ENCODE peak calls at places on chromosomes 11 and 22, in eight cellular contexts. One of them, this sample, is unnamed.
A peak's percentile ranks its signal among the peaks of the same experiment; 100 is the strongest.

GRCh38 chr22:23888615-23889401 is 5.4 kb upstream of the MIF start:
- DNase-seq in activated effector memory CD4-positive, alpha-beta T cell treated with anti-CD3 and anti-CD28 coated beads, Interleukin-2, amount 50 U/mL, for 16 hours: no peak
- DNase-seq in activated CD4-positive, alpha-beta T cell treated with anti-CD3 and anti-CD28 coated beads, Interleukin-2, amount 50 U/mL, for 48 hours: no peak
- DNase-seq in non-pigmented ciliary epithelial cell: no peak
- DNase-seq in type B pancreatic cell: no peak
- DNase-seq in Right ventricle myocardium superior: no peak
- DNase-seq in EL: peak; percentile 35
- DNase-seq in epithelial cell of esophagus: no peak
- DNase-seq in this sample: no peak

GRCh38 chr11:36308577-36308976 is 12.5 kb downstream of the PRR5L start:
- DNase-seq in EL: no peak
- DNase-seq in non-pigmented ciliary epithelial cell: no peak
- DNase-seq in activated CD4-positive, alpha-beta T cell treated with anti-CD3 and anti-CD28 coated beads, Interleukin-2, amount 50 U/mL, for 48 hours: no peak
- DNase-seq in activated effector memory CD4-positive, alpha-beta T cell treated with anti-CD3 and anti-CD28 coated beads, Interleukin-2, amount 50 U/mL, for 16 hours: no peak
- DNase-seq in epithelial cell of esophagus: no peak
- DNase-seq in type B pancreatic cell: no peak
- DNase-seq in Right ventricle myocardium superior: no peak
- DNase-seq in this sample: no peak

GRCh38 chr11:100860318-100860896 is 173.3 kb downstream of the ARHGAP42 start:
- DNase-seq in epithelial cell of esophagus: no peak
- DNase-seq in Right ventricle myocardium superior: no peak
- DNase-seq in activated effector memory CD4-positive, alpha-beta T cell treated with anti-CD3 and anti-CD28 coated beads, Interleukin-2, amount 50 U/mL, for 16 hours: no peak
- DNase-seq in activated CD4-positive, alpha-beta T cell treated with anti-CD3 and anti-CD28 coated beads, Interleukin-2, amount 50 U/mL, for 48 hours: no peak
- DNase-seq in non-pigmented ciliary epithelial cell: no peak
- DNase-seq in type B pancreatic cell: no peak
- DNase-seq in EL: no peak
- DNase-seq in this sample: no peak

GRCh38 chr11:61978703-61979661 is 11.5 kb upstream of the FTH1 start:
- DNase-seq in activated effector memory CD4-positive, alpha-beta T cell treated with anti-CD3 and anti-CD28 coated beads, Interleukin-2, amount 50 U/mL, for 16 hours: no peak
- DNase-seq in EL: no peak
- DNase-seq in epithelial cell of esophagus: peak; percentile 77
- DNase-seq in type B pancreatic cell: no peak
- DNase-seq in non-pigmented ciliary epithelial cell: no peak
- DNase-seq in Right ventricle myocardium superior: no peak
- DNase-seq in activated CD4-positive, alpha-beta T cell treated with anti-CD3 and anti-CD28 coated beads, Interleukin-2, amount 50 U/mL, for 48 hours: no peak
- DNase-seq in this sample: no peak

GRCh38 chr22:24423519-24424000 is 3.8 kb upstream of the ADORA2A start:
- DNase-seq in EL: peak; percentile 49
- DNase-seq in epithelial cell of esophagus: no peak
- DNase-seq in activated effector memory CD4-positive, alpha-beta T cell treated with anti-CD3 and anti-CD28 coated beads, Interleukin-2, amount 50 U/mL, for 16 hours: peak; percentile 90
- DNase-seq in type B pancreatic cell: peak; percentile 83
- DNase-seq in Right ventricle myocardium superior: peak; percentile 82
- DNase-seq in activated CD4-positive, alpha-beta T cell treated with anti-CD3 and anti-CD28 coated beads, Interleukin-2, amount 50 U/mL, for 48 hours: peak; percentile 76
- DNase-seq in non-pigmented ciliary epithelial cell: no peak
- DNase-seq in this sample: no peak

GRCh38 chr11:44708063-44708462 is 18.7 kb upstream of the TSPAN18 start:
- DNase-seq in EL: no peak
- DNase-seq in type B pancreatic cell: no peak
- DNase-seq in activated effector memory CD4-positive, alpha-beta T cell treated with anti-CD3 and anti-CD28 coated beads, Interleukin-2, amount 50 U/mL, for 16 hours: no peak
- DNase-seq in non-pigmented ciliary epithelial cell: no peak
- DNase-seq in activated CD4-positive, alpha-beta T cell treated with anti-CD3 and anti-CD28 coated beads, Interleukin-2, amount 50 U/mL, for 48 hours: no peak
- DNase-seq in epithelial cell of esophagus: no peak
- DNase-seq in Right ventricle myocardium superior: no peak
- DNase-seq in this sample: peak; percentile 85

GRCh38 chr11:108963118-108963517 is 298.2 kb downstream of the DDX10 start:
- DNase-seq in Right ventricle myocardium superior: no peak
- DNase-seq in EL: no peak
- DNase-seq in epithelial cell of esophagus: no peak
- DNase-seq in activated effector memory CD4-positive, alpha-beta T cell treated with anti-CD3 and anti-CD28 coated beads, Interleukin-2, amount 50 U/mL, for 16 hours: no peak
- DNase-seq in non-pigmented ciliary epithelial cell: no peak
- DNase-seq in type B pancreatic cell: no peak
- DNase-seq in activated CD4-positive, alpha-beta T cell treated with anti-CD3 and anti-CD28 coated beads, Interleukin-2, amount 50 U/mL, for 48 hours: no peak
- DNase-seq in this sample: no peak

GRCh38 chr11:12219732-12220131 is 109.3 kb downstream of the MICAL2 start:
- DNase-seq in EL: no peak
- DNase-seq in type B pancreatic cell: no peak
- DNase-seq in Right ventricle myocardium superior: no peak
- DNase-seq in activated effector memory CD4-positive, alpha-beta T cell treated with anti-CD3 and anti-CD28 coated beads, Interleukin-2, amount 50 U/mL, for 16 hours: no peak
- DNase-seq in activated CD4-positive, alpha-beta T cell treated with anti-CD3 and anti-CD28 coated beads, Interleukin-2, amount 50 U/mL, for 48 hours: no peak
- DNase-seq in epithelial cell of esophagus: no peak
- DNase-seq in non-pigmented ciliary epithelial cell: no peak
- DNase-seq in this sample: no peak

GRCh38 chr11:103826856-103827255 is 209.6 kb upstream of the DDI1 start:
- DNase-seq in activated CD4-positive, alpha-beta T cell treated with anti-CD3 and anti-CD28 coated beads, Interleukin-2, amount 50 U/mL, for 48 hours: no peak
- DNase-seq in EL: no peak
- DNase-seq in non-pigmented ciliary epithelial cell: no peak
- DNase-seq in Right ventricle myocardium superior: no peak
- DNase-seq in type B pancreatic cell: no peak
- DNase-seq in activated effector memory CD4-positive, alpha-beta T cell treated with anti-CD3 and anti-CD28 coated beads, Interleukin-2, amount 50 U/mL, for 16 hours: no peak
- DNase-seq in epithelial cell of esophagus: no peak
- DNase-seq in this sample: no peak

GRCh38 chr11:17408641-17409040 is 20.2 kb upstream of the KCNJ11 start:
- DNase-seq in Right ventricle myocardium superior: no peak
- DNase-seq in type B pancreatic cell: no peak
- DNase-seq in EL: no peak
- DNase-seq in non-pigmented ciliary epithelial cell: no peak
- DNase-seq in activated CD4-positive, alpha-beta T cell treated with anti-CD3 and anti-CD28 coated beads, Interleukin-2, amount 50 U/mL, for 48 hours: no peak
- DNase-seq in epithelial cell of esophagus: no peak
- DNase-seq in activated effector memory CD4-positive, alpha-beta T cell treated with anti-CD3 and anti-CD28 coated beads, Interleukin-2, amount 50 U/mL, for 16 hours: no peak
- DNase-seq in this sample: peak; percentile 45

GRCh38 chr22:41479671-41480396 is 10.9 kb downstream of the ACO2 start:
- DNase-seq in type B pancreatic cell: no peak
- DNase-seq in activated CD4-positive, alpha-beta T cell treated with anti-CD3 and anti-CD28 coated beads, Interleukin-2, amount 50 U/mL, for 48 hours: no peak
- DNase-seq in epithelial cell of esophagus: no peak
- DNase-seq in Right ventricle myocardium superior: no peak
- DNase-seq in activated effector memory CD4-positive, alpha-beta T cell treated with anti-CD3 and anti-CD28 coated beads, Interleukin-2, amount 50 U/mL, for 16 hours: no peak
- DNase-seq in non-pigmented ciliary epithelial cell: no peak
- DNase-seq in EL: peak; percentile 31
- DNase-seq in this sample: no peak

GRCh38 chr11:104094576-104094975 is 58.1 kb downstream of the DDI1 start:
- DNase-seq in epithelial cell of esophagus: no peak
- DNase-seq in Right ventricle myocardium superior: no peak
- DNase-seq in EL: no peak
- DNase-seq in non-pigmented ciliary epithelial cell: no peak
- DNase-seq in type B pancreatic cell: no peak
- DNase-seq in activated CD4-positive, alpha-beta T cell treated with anti-CD3 and anti-CD28 coated beads, Interleukin-2, amount 50 U/mL, for 48 hours: no peak
- DNase-seq in activated effector memory CD4-positive, alpha-beta T cell treated with anti-CD3 and anti-CD28 coated beads, Interleukin-2, amount 50 U/mL, for 16 hours: no peak
- DNase-seq in this sample: no peak

GRCh38 chr11:18791175-18792065 is at the start of gene PTPN5:
- DNase-seq in type B pancreatic cell: no peak
- DNase-seq in EL: no peak
- DNase-seq in epithelial cell of esophagus: peak; percentile 17
- DNase-seq in Right ventricle myocardium superior: no peak
- DNase-seq in non-pigmented ciliary epithelial cell: no peak
- DNase-seq in activated CD4-positive, alpha-beta T cell treated with anti-CD3 and anti-CD28 coated beads, Interleukin-2, amount 50 U/mL, for 48 hours: no peak
- DNase-seq in activated effector memory CD4-positive, alpha-beta T cell treated with anti-CD3 and anti-CD28 coated beads, Interleukin-2, amount 50 U/mL, for 16 hours: no peak
- DNase-seq in this sample: no peak

GRCh38 chr11:117185739-117186430 is 7.3 kb downstream of the SIDT2 start:
- DNase-seq in type B pancreatic cell: no peak
- DNase-seq in EL: no peak
- DNase-seq in activated CD4-positive, alpha-beta T cell treated with anti-CD3 and anti-CD28 coated beads, Interleukin-2, amount 50 U/mL, for 48 hours: no peak
- DNase-seq in activated effector memory CD4-positive, alpha-beta T cell treated with anti-CD3 and anti-CD28 coated beads, Interleukin-2, amount 50 U/mL, for 16 hours: peak; percentile 17
- DNase-seq in non-pigmented ciliary epithelial cell: no peak
- DNase-seq in Right ventricle myocardium superior: no peak
- DNase-seq in epithelial cell of esophagus: no peak
- DNase-seq in this sample: peak; percentile 30

GRCh38 chr11:57638005-57638760 is 11.5 kb downstream of the YPEL4 start:
- DNase-seq in epithelial cell of esophagus: peak; percentile 84
- DNase-seq in activated CD4-positive, alpha-beta T cell treated with anti-CD3 and anti-CD28 coated beads, Interleukin-2, amount 50 U/mL, for 48 hours: peak; percentile 40
- DNase-seq in non-pigmented ciliary epithelial cell: peak; percentile 41
- DNase-seq in type B pancreatic cell: peak; percentile 84
- DNase-seq in EL: peak; percentile 93
- DNase-seq in activated effector memory CD4-positive, alpha-beta T cell treated with anti-CD3 and anti-CD28 coated beads, Interleukin-2, amount 50 U/mL, for 16 hours: no peak
- DNase-seq in Right ventricle myocardium superior: peak; percentile 78
- DNase-seq in this sample: peak; percentile 91

GRCh38 chr11:63017306-63017974 is 1.8 kb upstream of the SLC22A8 start:
- DNase-seq in activated effector memory CD4-positive, alpha-beta T cell treated with anti-CD3 and anti-CD28 coated beads, Interleukin-2, amount 50 U/mL, for 16 hours: peak; percentile 3
- DNase-seq in type B pancreatic cell: no peak
- DNase-seq in Right ventricle myocardium superior: no peak
- DNase-seq in EL: peak; percentile 20
- DNase-seq in non-pigmented ciliary epithelial cell: no peak
- DNase-seq in epithelial cell of esophagus: no peak
- DNase-seq in activated CD4-positive, alpha-beta T cell treated with anti-CD3 and anti-CD28 coated beads, Interleukin-2, amount 50 U/mL, for 48 hours: no peak
- DNase-seq in this sample: no peak

GRCh38 chr11:43687120-43687791 is 6.7 kb downstream of the HSD17B12 start:
- DNase-seq in activated CD4-positive, alpha-beta T cell treated with anti-CD3 and anti-CD28 coated beads, Interleukin-2, amount 50 U/mL, for 48 hours: no peak
- DNase-seq in Right ventricle myocardium superior: peak; percentile 68
- DNase-seq in EL: peak; percentile 38
- DNase-seq in epithelial cell of esophagus: peak; percentile 80
- DNase-seq in type B pancreatic cell: no peak
- DNase-seq in non-pigmented ciliary epithelial cell: no peak
- DNase-seq in activated effector memory CD4-positive, alpha-beta T cell treated with anti-CD3 and anti-CD28 coated beads, Interleukin-2, amount 50 U/mL, for 16 hours: no peak
- DNase-seq in this sample: peak; percentile 62

GRCh38 chr11:103619480-103619879 is 417.0 kb upstream of the DDI1 start:
- DNase-seq in epithelial cell of esophagus: peak; percentile 36
- DNase-seq in non-pigmented ciliary epithelial cell: no peak
- DNase-seq in EL: no peak
- DNase-seq in type B pancreatic cell: no peak
- DNase-seq in activated CD4-positive, alpha-beta T cell treated with anti-CD3 and anti-CD28 coated beads, Interleukin-2, amount 50 U/mL, for 48 hours: no peak
- DNase-seq in activated effector memory CD4-positive, alpha-beta T cell treated with anti-CD3 and anti-CD28 coated beads, Interleukin-2, amount 50 U/mL, for 16 hours: no peak
- DNase-seq in Right ventricle myocardium superior: no peak
- DNase-seq in this sample: no peak

GRCh38 chr11:71238941-71239340 is 13.4 kb downstream of the SHANK2 start:
- DNase-seq in epithelial cell of esophagus: no peak
- DNase-seq in activated CD4-positive, alpha-beta T cell treated with anti-CD3 and anti-CD28 coated beads, Interleukin-2, amount 50 U/mL, for 48 hours: no peak
- DNase-seq in type B pancreatic cell: no peak
- DNase-seq in non-pigmented ciliary epithelial cell: no peak
- DNase-seq in activated effector memory CD4-positive, alpha-beta T cell treated with anti-CD3 and anti-CD28 coated beads, Interleukin-2, amount 50 U/mL, for 16 hours: no peak
- DNase-seq in EL: no peak
- DNase-seq in Right ventricle myocardium superior: no peak
- DNase-seq in this sample: no peak

GRCh38 chr22:30277547-30278344 is 11.1 kb upstream of the OSM start:
- DNase-seq in activated CD4-positive, alpha-beta T cell treated with anti-CD3 and anti-CD28 coated beads, Interleukin-2, amount 50 U/mL, for 48 hours: no peak
- DNase-seq in EL: peak; percentile 85
- DNase-seq in type B pancreatic cell: no peak
- DNase-seq in non-pigmented ciliary epithelial cell: no peak
- DNase-seq in activated effector memory CD4-positive, alpha-beta T cell treated with anti-CD3 and anti-CD28 coated beads, Interleukin-2, amount 50 U/mL, for 16 hours: no peak
- DNase-seq in epithelial cell of esophagus: peak; percentile 81
- DNase-seq in Right ventricle myocardium superior: peak; percentile 63
- DNase-seq in this sample: peak; percentile 74

GRCh38 chr11:13284776-13285588 is 7.4 kb downstream of the BMAL1 start:
- DNase-seq in non-pigmented ciliary epithelial cell: no peak
- DNase-seq in activated effector memory CD4-positive, alpha-beta T cell treated with anti-CD3 and anti-CD28 coated beads, Interleukin-2, amount 50 U/mL, for 16 hours: no peak
- DNase-seq in type B pancreatic cell: no peak
- DNase-seq in epithelial cell of esophagus: no peak
- DNase-seq in activated CD4-positive, alpha-beta T cell treated with anti-CD3 and anti-CD28 coated beads, Interleukin-2, amount 50 U/mL, for 48 hours: peak; percentile 53
- DNase-seq in EL: no peak
- DNase-seq in Right ventricle myocardium superior: no peak
- DNase-seq in this sample: no peak

GRCh38 chr11:86091566-86091965 is 22.7 kb upstream of the PICALM start:
- DNase-seq in type B pancreatic cell: no peak
- DNase-seq in non-pigmented ciliary epithelial cell: no peak
- DNase-seq in activated effector memory CD4-positive, alpha-beta T cell treated with anti-CD3 and anti-CD28 coated beads, Interleukin-2, amount 50 U/mL, for 16 hours: no peak
- DNase-seq in Right ventricle myocardium superior: no peak
- DNase-seq in epithelial cell of esophagus: peak; percentile 73
- DNase-seq in activated CD4-positive, alpha-beta T cell treated with anti-CD3 and anti-CD28 coated beads, Interleukin-2, amount 50 U/mL, for 48 hours: no peak
- DNase-seq in EL: peak; percentile 70
- DNase-seq in this sample: no peak

GRCh38 chr22:39174498-39175120 is 22.1 kb upstream of the CBX7 start:
- DNase-seq in activated effector memory CD4-positive, alpha-beta T cell treated with anti-CD3 and anti-CD28 coated beads, Interleukin-2, amount 50 U/mL, for 16 hours: peak; percentile 85
- DNase-seq in type B pancreatic cell: peak; percentile 86
- DNase-seq in non-pigmented ciliary epithelial cell: peak; percentile 51
- DNase-seq in EL: peak; percentile 99
- DNase-seq in epithelial cell of esophagus: peak; percentile 62
- DNase-seq in Right ventricle myocardium superior: peak; percentile 88
- DNase-seq in activated CD4-positive, alpha-beta T cell treated with anti-CD3 and anti-CD28 coated beads, Interleukin-2, amount 50 U/mL, for 48 hours: peak; percentile 52
- DNase-seq in this sample: peak; percentile 98

GRCh38 chr11:47879259-47880184 is 31.4 kb upstream of the NUP160 start:
- DNase-seq in EL: no peak
- DNase-seq in type B pancreatic cell: no peak
- DNase-seq in non-pigmented ciliary epithelial cell: no peak
- DNase-seq in activated effector memory CD4-positive, alpha-beta T cell treated with anti-CD3 and anti-CD28 coated beads, Interleukin-2, amount 50 U/mL, for 16 hours: no peak
- DNase-seq in Right ventricle myocardium superior: no peak
- DNase-seq in epithelial cell of esophagus: no peak
- DNase-seq in activated CD4-positive, alpha-beta T cell treated with anti-CD3 and anti-CD28 coated beads, Interleukin-2, amount 50 U/mL, for 48 hours: no peak
- DNase-seq in this sample: peak; percentile 10

GRCh38 chr22:42947211-42947990 is 67.5 kb downstream of the PACSIN2 start:
- DNase-seq in EL: peak; percentile 36
- DNase-seq in activated effector memory CD4-positive, alpha-beta T cell treated with anti-CD3 and anti-CD28 coated beads, Interleukin-2, amount 50 U/mL, for 16 hours: no peak
- DNase-seq in type B pancreatic cell: no peak
- DNase-seq in activated CD4-positive, alpha-beta T cell treated with anti-CD3 and anti-CD28 coated beads, Interleukin-2, amount 50 U/mL, for 48 hours: no peak
- DNase-seq in non-pigmented ciliary epithelial cell: no peak
- DNase-seq in Right ventricle myocardium superior: peak; percentile 76
- DNase-seq in epithelial cell of esophagus: peak; percentile 45
- DNase-seq in this sample: peak; percentile 80

GRCh38 chr11:12569499-12570040 is 104.7 kb upstream of the TEAD1 start:
- DNase-seq in epithelial cell of esophagus: no peak
- DNase-seq in type B pancreatic cell: no peak
- DNase-seq in Right ventricle myocardium superior: no peak
- DNase-seq in activated CD4-positive, alpha-beta T cell treated with anti-CD3 and anti-CD28 coated beads, Interleukin-2, amount 50 U/mL, for 48 hours: no peak
- DNase-seq in EL: peak; percentile 46
- DNase-seq in activated effector memory CD4-positive, alpha-beta T cell treated with anti-CD3 and anti-CD28 coated beads, Interleukin-2, amount 50 U/mL, for 16 hours: no peak
- DNase-seq in non-pigmented ciliary epithelial cell: no peak
- DNase-seq in this sample: no peak

GRCh38 chr11:57377098-57377497 is 3.9 kb downstream of the PRG3 start:
- DNase-seq in activated effector memory CD4-positive, alpha-beta T cell treated with anti-CD3 and anti-CD28 coated beads, Interleukin-2, amount 50 U/mL, for 16 hours: no peak
- DNase-seq in Right ventricle myocardium superior: no peak
- DNase-seq in EL: peak; percentile 12
- DNase-seq in type B pancreatic cell: no peak
- DNase-seq in epithelial cell of esophagus: no peak
- DNase-seq in activated CD4-positive, alpha-beta T cell treated with anti-CD3 and anti-CD28 coated beads, Interleukin-2, amount 50 U/mL, for 48 hours: no peak
- DNase-seq in non-pigmented ciliary epithelial cell: no peak
- DNase-seq in this sample: no peak

GRCh38 chr11:17734986-17735822 is 623 bp downstream of the KCNC1 start:
- DNase-seq in Right ventricle myocardium superior: peak; percentile 78
- DNase-seq in type B pancreatic cell: peak; percentile 83
- DNase-seq in EL: peak; percentile 68
- DNase-seq in non-pigmented ciliary epithelial cell: no peak
- DNase-seq in activated CD4-positive, alpha-beta T cell treated with anti-CD3 and anti-CD28 coated beads, Interleukin-2, amount 50 U/mL, for 48 hours: peak; percentile 59
- DNase-seq in epithelial cell of esophagus: peak; percentile 75
- DNase-seq in activated effector memory CD4-positive, alpha-beta T cell treated with anti-CD3 and anti-CD28 coated beads, Interleukin-2, amount 50 U/mL, for 16 hours: no peak
- DNase-seq in this sample: peak; percentile 89

GRCh38 chr22:24887260-24887659 is 59.2 kb downstream of the LHFPL7 start:
- DNase-seq in non-pigmented ciliary epithelial cell: no peak
- DNase-seq in epithelial cell of esophagus: no peak
- DNase-seq in activated effector memory CD4-positive, alpha-beta T cell treated with anti-CD3 and anti-CD28 coated beads, Interleukin-2, amount 50 U/mL, for 16 hours: no peak
- DNase-seq in Right ventricle myocardium superior: no peak
- DNase-seq in EL: no peak
- DNase-seq in activated CD4-positive, alpha-beta T cell treated with anti-CD3 and anti-CD28 coated beads, Interleukin-2, amount 50 U/mL, for 48 hours: no peak
- DNase-seq in type B pancreatic cell: no peak
- DNase-seq in this sample: no peak

GRCh38 chr22:28976588-28976987 is 85.0 kb downstream of the C22orf31 start:
- DNase-seq in activated effector memory CD4-positive, alpha-beta T cell treated with anti-CD3 and anti-CD28 coated beads, Interleukin-2, amount 50 U/mL, for 16 hours: no peak
- DNase-seq in type B pancreatic cell: no peak
- DNase-seq in Right ventricle myocardium superior: no peak
- DNase-seq in activated CD4-positive, alpha-beta T cell treated with anti-CD3 and anti-CD28 coated beads, Interleukin-2, amount 50 U/mL, for 48 hours: no peak
- DNase-seq in EL: peak; percentile 73
- DNase-seq in non-pigmented ciliary epithelial cell: no peak
- DNase-seq in epithelial cell of esophagus: peak; percentile 80
- DNase-seq in this sample: no peak

GRCh38 chr22:26194313-26194712 is 25.1 kb downstream of the SEZ6L start:
- DNase-seq in type B pancreatic cell: no peak
- DNase-seq in Right ventricle myocardium superior: no peak
- DNase-seq in activated effector memory CD4-positive, alpha-beta T cell treated with anti-CD3 and anti-CD28 coated beads, Interleukin-2, amount 50 U/mL, for 16 hours: no peak
- DNase-seq in epithelial cell of esophagus: no peak
- DNase-seq in non-pigmented ciliary epithelial cell: no peak
- DNase-seq in activated CD4-positive, alpha-beta T cell treated with anti-CD3 and anti-CD28 coated beads, Interleukin-2, amount 50 U/mL, for 48 hours: no peak
- DNase-seq in EL: no peak
- DNase-seq in this sample: no peak

GRCh38 chr11:78424334-78425270 is 7.0 kb upstream of the GAB2 start:
- DNase-seq in non-pigmented ciliary epithelial cell: peak; percentile 23
- DNase-seq in activated CD4-positive, alpha-beta T cell treated with anti-CD3 and anti-CD28 coated beads, Interleukin-2, amount 50 U/mL, for 48 hours: no peak
- DNase-seq in Right ventricle myocardium superior: no peak
- DNase-seq in activated effector memory CD4-positive, alpha-beta T cell treated with anti-CD3 and anti-CD28 coated beads, Interleukin-2, amount 50 U/mL, for 16 hours: no peak
- DNase-seq in type B pancreatic cell: no peak
- DNase-seq in epithelial cell of esophagus: no peak
- DNase-seq in EL: no peak
- DNase-seq in this sample: no peak

GRCh38 chr11:898160-898517 is 12.5 kb downstream of the CHID1 start:
- DNase-seq in epithelial cell of esophagus: peak; percentile 11
- DNase-seq in activated effector memory CD4-positive, alpha-beta T cell treated with anti-CD3 and anti-CD28 coated beads, Interleukin-2, amount 50 U/mL, for 16 hours: no peak
- DNase-seq in Right ventricle myocardium superior: no peak
- DNase-seq in non-pigmented ciliary epithelial cell: no peak
- DNase-seq in activated CD4-positive, alpha-beta T cell treated with anti-CD3 and anti-CD28 coated beads, Interleukin-2, amount 50 U/mL, for 48 hours: no peak
- DNase-seq in EL: peak; percentile 22
- DNase-seq in type B pancreatic cell: no peak
- DNase-seq in this sample: no peak